ENCODE peak calls at places on chromosomes 6 and 20, in four cellular contexts. One of them, this sample, is unnamed.

GRCh38 chr20:4546786-4547185 is 174.9 kb upstream of the PRND start:
- DNase-seq in breast epithelium: no peak
- DNase-seq in H1: no peak
- DNase-seq in glutamatergic neuron: no peak
- DNase-seq in this sample: no peak

GRCh38 chr6:19879663-19880062 is 42.5 kb downstream of the ID4 start:
- DNase-seq in breast epithelium: no peak
- DNase-seq in H1: no peak
- DNase-seq in glutamatergic neuron: no peak
- DNase-seq in this sample: no peak

GRCh38 chr20:60008130-60008808 is 50.0 kb downstream of the CDH26 start:
- DNase-seq in breast epithelium: no peak
- DNase-seq in H1: no peak
- DNase-seq in glutamatergic neuron: no peak
- DNase-seq in this sample: no peak

GRCh38 chr6:153043719-153044118 is 41.2 kb upstream of the MTRF1L start:
- DNase-seq in breast epithelium: no peak
- DNase-seq in H1: no peak
- DNase-seq in glutamatergic neuron: no peak
- DNase-seq in this sample: no peak

GRCh38 chr6:82298012-82298411 is 50.5 kb upstream of the IBTK start:
- DNase-seq in breast epithelium: no peak
- DNase-seq in H1: no peak
- DNase-seq in glutamatergic neuron: no peak
- DNase-seq in this sample: no peak

GRCh38 chr6:136921521-136921935 is 573 bp upstream of the SLC35D3 start:
- DNase-seq in breast epithelium: no peak
- DNase-seq in H1: peak
- DNase-seq in glutamatergic neuron: peak
- DNase-seq in this sample: peak

GRCh38 chr20:2244993-2245392 is 50.8 kb upstream of the TGM3 start:
- DNase-seq in breast epithelium: no peak
- DNase-seq in H1: no peak
- DNase-seq in glutamatergic neuron: no peak
- DNase-seq in this sample: no peak

GRCh38 chr20:45670139-45670538 is at the start of gene WFDC11:
- DNase-seq in breast epithelium: no peak
- DNase-seq in H1: no peak
- DNase-seq in glutamatergic neuron: no peak
- DNase-seq in this sample: no peak

GRCh38 chr6:133159269-133159795 is 81.8 kb upstream of the EYA4 start:
- DNase-seq in breast epithelium: no peak
- DNase-seq in H1: no peak
- DNase-seq in glutamatergic neuron: no peak
- DNase-seq in this sample: no peak

GRCh38 chr6:2579241-2579761 is 171.4 kb downstream of the MYLK4 start:
- DNase-seq in breast epithelium: no peak
- DNase-seq in H1: no peak
- DNase-seq in glutamatergic neuron: no peak
- DNase-seq in this sample: no peak

GRCh38 chr20:19784511-19785172 is 26.6 kb downstream of the RIN2 start:
- DNase-seq in breast epithelium: peak
- DNase-seq in H1: peak
- DNase-seq in glutamatergic neuron: peak
- DNase-seq in this sample: peak

GRCh38 chr6:43298565-43299337 is 691 bp downstream of the SLC22A7 start:
- DNase-seq in breast epithelium: no peak
- DNase-seq in H1: no peak
- DNase-seq in glutamatergic neuron: no peak
- DNase-seq in this sample: no peak

GRCh38 chr6:122449084-122449483 is 22.5 kb downstream of the SERINC1 start:
- DNase-seq in breast epithelium: no peak
- DNase-seq in H1: no peak
- DNase-seq in glutamatergic neuron: no peak
- DNase-seq in this sample: no peak

GRCh38 chr6:129248976-129249375 is 366.0 kb downstream of the LAMA2 start:
- DNase-seq in breast epithelium: no peak
- DNase-seq in H1: no peak
- DNase-seq in glutamatergic neuron: no peak
- DNase-seq in this sample: no peak

GRCh38 chr6:52995913-52996685 is 1.0 kb upstream of the GSTA4 start:
- DNase-seq in breast epithelium: peak
- DNase-seq in H1: peak
- DNase-seq in glutamatergic neuron: peak
- DNase-seq in this sample: peak

GRCh38 chr6:85278456-85279035 is 171.3 kb upstream of the NT5E start:
- DNase-seq in breast epithelium: no peak
- DNase-seq in H1: no peak
- DNase-seq in glutamatergic neuron: no peak
- DNase-seq in this sample: no peak

GRCh38 chr20:10696650-10697049 is 22.9 kb upstream of the JAG1 start:
- DNase-seq in breast epithelium: no peak
- DNase-seq in H1: peak
- DNase-seq in glutamatergic neuron: peak
- DNase-seq in this sample: peak
- TF ChIP-seq CTCF in breast epithelium: no peak
- TF ChIP-seq CTCF in H1: peak
- TF ChIP-seq CTCF in glutamatergic neuron: peak
- TF ChIP-seq CTCF in this sample: peak

GRCh38 chr6:112384511-112384910 is 37.4 kb downstream of the RFPL4B start:
- DNase-seq in breast epithelium: no peak
- DNase-seq in H1: no peak
- DNase-seq in glutamatergic neuron: no peak
- DNase-seq in this sample: no peak

GRCh38 chr6:112389842-112390241 is 42.7 kb downstream of the RFPL4B start:
- DNase-seq in breast epithelium: no peak
- DNase-seq in H1: no peak
- DNase-seq in glutamatergic neuron: no peak
- DNase-seq in this sample: no peak
- TF ChIP-seq CTCF in breast epithelium: no peak
- TF ChIP-seq CTCF in H1: no peak
- TF ChIP-seq CTCF in glutamatergic neuron: no peak
- TF ChIP-seq CTCF in this sample: no peak

GRCh38 chr20:13416531-13416930 is 195.5 kb downstream of the ISM1 start:
- DNase-seq in breast epithelium: no peak
- DNase-seq in H1: no peak
- DNase-seq in glutamatergic neuron: no peak
- DNase-seq in this sample: no peak
- TF ChIP-seq CTCF in breast epithelium: no peak
- TF ChIP-seq CTCF in H1: no peak
- TF ChIP-seq CTCF in glutamatergic neuron: no peak
- TF ChIP-seq CTCF in this sample: no peak

GRCh38 chr20:16802652-16802935 is 54.4 kb downstream of the OTOR start:
- DNase-seq in breast epithelium: no peak
- DNase-seq in H1: no peak
- DNase-seq in glutamatergic neuron: no peak
- DNase-seq in this sample: no peak

GRCh38 chr20:16803965-16804792 is 56.0 kb downstream of the OTOR start:
- DNase-seq in breast epithelium: no peak
- DNase-seq in H1: peak
- DNase-seq in glutamatergic neuron: peak
- DNase-seq in this sample: peak

GRCh38 chr20:16804793-16805187 is 56.6 kb downstream of the OTOR start:
- DNase-seq in breast epithelium: no peak
- DNase-seq in H1: no peak
- DNase-seq in glutamatergic neuron: no peak
- DNase-seq in this sample: no peak

GRCh38 chr20:16806886-16807285 is 58.7 kb downstream of the OTOR start:
- DNase-seq in breast epithelium: no peak
- DNase-seq in H1: no peak
- DNase-seq in glutamatergic neuron: no peak
- DNase-seq in this sample: no peak

GRCh38 chr20:16806061-16806460 is 57.9 kb downstream of the OTOR start:
- DNase-seq in breast epithelium: no peak
- DNase-seq in H1: no peak
- DNase-seq in glutamatergic neuron: no peak
- DNase-seq in this sample: no peak
- TF ChIP-seq CTCF in breast epithelium: no peak
- TF ChIP-seq CTCF in H1: no peak
- TF ChIP-seq CTCF in glutamatergic neuron: no peak
- TF ChIP-seq CTCF in this sample: no peak